ENCODE peak calls at places on chromosome 21, in ten cellular contexts. K is effector memory CD4-positive, alpha-beta T cell; Q is psoas muscle; V is left ventricle myocardium inferior; P is Karpas-422; N is mesenchymal stem cell; M is breast epithelium; Z is fibroblast of lung; F is CD8-positive, alpha-beta T cell; B is pancreas. W is an unnamed sample.

GRCh38 chr21:15054089-15054488 is 10.7 kb downstream of the NRIP1 start:
- DNase-seq in K (no peak), Q (no peak), V (no peak), P (no peak), N (no peak), M (no peak), Z (no peak), F (no peak), B (no peak), W (no peak)

GRCh38 chr21:31282095-31282709 is 61.9 kb downstream of the TIAM1 start:
- DNase-seq in K (no peak), Q (no peak), V (peak), P (no peak), N (peak), M (no peak), Z (peak), F (no peak), B (no peak), W (peak)

GRCh38 chr21:15010645-15011044 is 54.2 kb downstream of the NRIP1 start:
- DNase-seq in K (no peak), Q (no peak), V (no peak), P (no peak), N (peak), M (no peak), Z (peak), F (no peak), B (no peak), W (peak)

GRCh38 chr21:41410767-41411448 is 15.1 kb upstream of the MX1 start:
- DNase-seq in K (no peak), Q (no peak), V (no peak), P (no peak), N (no peak), M (no peak), Z (no peak), F (no peak), B (no peak), W (no peak)

GRCh38 chr21:24829397-24829796 is 777.9 kb downstream of the MRPL39 start:
- DNase-seq in K (no peak), Q (no peak), V (no peak), P (no peak), N (no peak), M (no peak), Z (no peak), F (no peak), B (no peak), W (no peak)

GRCh38 chr21:14737922-14738321 is 191.8 kb upstream of the SAMSN1 start:
- DNase-seq in K (peak), Q (no peak), V (no peak), P (peak), N (peak), M (no peak), Z (peak), F (peak), B (no peak), W (peak)

GRCh38 chr21:38810034-38810825 is 4.5 kb downstream of the ETS2 start:
- DNase-seq in K (no peak), Q (no peak), V (no peak), P (no peak), N (no peak), M (no peak), Z (no peak), F (no peak), B (no peak), W (no peak)

GRCh38 chr21:24424786-24425185 is 1182.5 kb downstream of the MRPL39 start:
- DNase-seq in K (no peak), Q (no peak), V (no peak), P (no peak), N (no peak), M (no peak), Z (no peak), F (no peak), B (no peak), W (no peak)

GRCh38 chr21:41121785-41122415 is 46.1 kb upstream of the BACE2 start:
- DNase-seq in K (no peak), Q (peak), V (peak), P (peak), N (no peak), M (peak), Z (peak), F (no peak), B (peak), W (peak)

GRCh38 chr21:38712076-38712475 is 93.7 kb upstream of the ETS2 start:
- DNase-seq in K (no peak), Q (no peak), V (no peak), P (peak), N (peak), M (no peak), Z (peak), F (no peak), B (no peak), W (peak)

GRCh38 chr21:36807421-36808004 is 108.6 kb downstream of the SIM2 start:
- DNase-seq in K (no peak), Q (no peak), V (no peak), P (no peak), N (no peak), M (no peak), Z (no peak), F (no peak), B (no peak), W (no peak)

GRCh38 chr21:37914211-37914900 is 1.9 kb downstream of the KCNJ6 start:
- DNase-seq in K (no peak), Q (no peak), V (no peak), P (no peak), N (peak), M (no peak), Z (peak), F (no peak), B (peak), W (peak)

GRCh38 chr21:41730399-41730798 is 36.5 kb downstream of the RIPK4 start:
- DNase-seq in K (no peak), Q (no peak), V (no peak), P (no peak), N (no peak), M (no peak), Z (no peak), F (no peak), B (no peak), W (no peak)

GRCh38 chr21:18951291-18952038 is 547.9 kb upstream of the TMPRSS15 start:
- DNase-seq in K (no peak), Q (no peak), V (no peak), P (peak), N (peak), M (no peak), Z (no peak), F (no peak), B (no peak), W (no peak)

GRCh38 chr21:37917612-37918011 is 1.4 kb upstream of the KCNJ6 start:
- DNase-seq in K (no peak), Q (no peak), V (no peak), P (no peak), N (peak), M (no peak), Z (peak), F (no peak), B (no peak), W (peak)

GRCh38 chr21:31999810-32000468 is 127.1 kb downstream of the HUNK start:
- DNase-seq in K (no peak), Q (no peak), V (no peak), P (no peak), N (no peak), M (no peak), Z (no peak), F (no peak), B (no peak), W (no peak)

GRCh38 chr21:31397515-31397926 is 53.5 kb upstream of the TIAM1 start:
- DNase-seq in K (no peak), Q (no peak), V (no peak), P (no peak), N (no peak), M (no peak), Z (no peak), F (no peak), B (no peak), W (no peak)

GRCh38 chr21:41761211-41762181 is 5.4 kb downstream of the RIPK4 start:
- DNase-seq in K (no peak), Q (peak), V (peak), P (no peak), N (no peak), M (no peak), Z (no peak), F (no peak), B (no peak), W (no peak)

GRCh38 chr21:46581780-46582307 is 23.0 kb downstream of the S100B start:
- DNase-seq in K (no peak), Q (no peak), V (no peak), P (no peak), N (no peak), M (no peak), Z (no peak), F (no peak), B (no peak), W (no peak)

GRCh38 chr21:38774152-38774551 is 31.6 kb upstream of the ETS2 start:
- DNase-seq in K (no peak), Q (no peak), V (no peak), P (no peak), N (no peak), M (no peak), Z (peak), F (no peak), B (no peak), W (peak)

GRCh38 chr21:15442743-15443142 is 287.0 kb upstream of the USP25 start:
- DNase-seq in K (no peak), Q (no peak), V (no peak), P (no peak), N (peak), M (no peak), Z (no peak), F (no peak), B (no peak), W (no peak)

GRCh38 chr21:31875424-31876097 is 2.7 kb downstream of the HUNK start:
- DNase-seq in K (no peak), Q (no peak), V (no peak), P (peak), N (no peak), M (no peak), Z (no peak), F (no peak), B (no peak), W (no peak)

GRCh38 chr21:39114871-39115658 is 68.2 kb downstream of the PSMG1 start:
- DNase-seq in K (no peak), Q (no peak), V (no peak), P (no peak), N (peak), M (peak), Z (peak), F (no peak), B (no peak), W (peak)

GRCh38 chr21:36297938-36298572 is 21.9 kb upstream of the MORC3 start:
- DNase-seq in K (peak), Q (peak), V (no peak), P (peak), N (peak), M (peak), Z (no peak), F (peak), B (no peak), W (no peak)

GRCh38 chr21:31180256-31181088 is 142.2 kb upstream of the KRTAP19-8 start:
- DNase-seq in K (no peak), Q (no peak), V (no peak), P (peak), N (peak), M (no peak), Z (peak), F (no peak), B (no peak), W (peak)

GRCh38 chr21:38957575-38958340 is 152.0 kb downstream of the ETS2 start:
- DNase-seq in K (no peak), Q (no peak), V (no peak), P (no peak), N (no peak), M (no peak), Z (no peak), F (no peak), B (no peak), W (no peak)

GRCh38 chr21:38769253-38769780 is 36.4 kb upstream of the ETS2 start:
- DNase-seq in K (no peak), Q (no peak), V (no peak), P (no peak), N (peak), M (no peak), Z (peak), F (no peak), B (no peak), W (peak)

GRCh38 chr21:38171723-38172344 is 85.0 kb upstream of the KCNJ15 start:
- DNase-seq in K (no peak), Q (no peak), V (no peak), P (no peak), N (peak), M (no peak), Z (peak), F (no peak), B (no peak), W (peak)

GRCh38 chr21:19998450-19998849 is 999.8 kb upstream of the NCAM2 start:
- DNase-seq in K (no peak), Q (no peak), V (no peak), P (no peak), N (no peak), M (no peak), Z (no peak), F (no peak), B (no peak), W (no peak)

GRCh38 chr21:38819719-38820147 is 14.0 kb downstream of the ETS2 start:
- DNase-seq in K (no peak), Q (no peak), V (no peak), P (no peak), N (peak), M (peak), Z (peak), F (no peak), B (no peak), W (peak)

GRCh38 chr21:38263493-38263892 is 6.7 kb downstream of the KCNJ15 start:
- DNase-seq in K (no peak), Q (no peak), V (no peak), P (no peak), N (no peak), M (no peak), Z (peak), F (no peak), B (no peak), W (peak)

GRCh38 chr21:17903029-17903806 is 84.1 kb upstream of the C21orf91 start:
- DNase-seq in K (no peak), Q (no peak), V (no peak), P (peak), N (peak), M (no peak), Z (peak), F (no peak), B (no peak), W (no peak)

GRCh38 chr21:36914244-36915013 is 52.0 kb downstream of the HLCS start:
- DNase-seq in K (no peak), Q (no peak), V (no peak), P (no peak), N (no peak), M (no peak), Z (no peak), F (no peak), B (no peak), W (no peak)

GRCh38 chr21:37168666-37169065 is 95.6 kb downstream of the TTC3 start:
- DNase-seq in K (no peak), Q (peak), V (no peak), P (no peak), N (no peak), M (no peak), Z (no peak), F (no peak), B (no peak), W (no peak)

GRCh38 chr21:21158376-21158918 is 160.2 kb downstream of the NCAM2 start:
- DNase-seq in K (no peak), Q (no peak), V (no peak), P (no peak), N (no peak), M (no peak), Z (no peak), F (no peak), B (no peak), W (no peak)

GRCh38 chr21:36710729-36711048 is 11.8 kb downstream of the SIM2 start:
- DNase-seq in K (no peak), Q (no peak), V (no peak), P (no peak), N (no peak), M (no peak), Z (no peak), F (no peak), B (no peak), W (no peak)

GRCh38 chr21:42806489-42807140 is 72.7 kb downstream of the WDR4 start:
- DNase-seq in K (no peak), Q (no peak), V (no peak), P (no peak), N (no peak), M (peak), Z (no peak), F (no peak), B (no peak), W (no peak)
- H3K27ac ChIP-seq in K (no peak), Q (no peak), V (peak), P (no peak), N (no peak), M (no peak), Z (no peak), F (no peak), B (no peak), W (no peak)

GRCh38 chr21:26842976-26843911 is 2.0 kb downstream of the ADAMTS1 start:
- DNase-seq in K (no peak), Q (peak), V (peak), P (no peak), N (peak), M (peak), Z (peak), F (no peak), B (peak), W (peak)

GRCh38 chr21:26843912-26844257 is 1.3 kb downstream of the ADAMTS1 start:
- DNase-seq in K (no peak), Q (no peak), V (no peak), P (no peak), N (peak), M (no peak), Z (peak), F (no peak), B (no peak), W (peak)

GRCh38 chr21:26842300-26842699 is 2.9 kb downstream of the ADAMTS1 start:
- DNase-seq in K (no peak), Q (no peak), V (no peak), P (no peak), N (peak), M (no peak), Z (peak), F (no peak), B (no peak), W (peak)

GRCh38 chr21:26840206-26840605 is 5.0 kb downstream of the ADAMTS1 start:
- DNase-seq in K (no peak), Q (no peak), V (no peak), P (no peak), N (no peak), M (no peak), Z (peak), F (no peak), B (no peak), W (no peak)

GRCh38 chr21:26840912-26841311 is 4.3 kb downstream of the ADAMTS1 start:
- DNase-seq in K (no peak), Q (peak), V (peak), P (no peak), N (peak), M (peak), Z (peak), F (no peak), B (no peak), W (peak)
- H3K4me3 ChIP-seq in K (no peak), Q (peak), V (peak), P (no peak), N (no peak), M (peak), Z (peak), F (no peak), B (no peak), W (no peak)

GRCh38 chr21:26801524-26801923 is 43.7 kb downstream of the ADAMTS1 start:
- DNase-seq in K (no peak), Q (no peak), V (no peak), P (no peak), N (peak), M (no peak), Z (peak), F (no peak), B (no peak), W (peak)
- H3K27ac ChIP-seq in K (no peak), Q (peak), V (peak), P (no peak), N (no peak), M (peak), Z (peak), F (no peak), B (peak), W (peak)

GRCh38 chr21:45562965-45563364 is 20.7 kb upstream of the SLC19A1 start:
- DNase-seq in K (no peak), Q (no peak), V (no peak), P (no peak), N (peak), M (no peak), Z (no peak), F (no peak), B (no peak), W (no peak)

GRCh38 chr21:45559216-45560105 is 17.2 kb upstream of the SLC19A1 start:
- DNase-seq in K (no peak), Q (peak), V (peak), P (no peak), N (no peak), M (no peak), Z (no peak), F (no peak), B (peak), W (no peak)

GRCh38 chr21:45558044-45558721 is 15.9 kb upstream of the SLC19A1 start:
- DNase-seq in K (no peak), Q (peak), V (peak), P (no peak), N (no peak), M (no peak), Z (no peak), F (no peak), B (peak), W (no peak)

GRCh38 chr21:45560106-45561021 is 18.1 kb upstream of the SLC19A1 start:
- DNase-seq in K (no peak), Q (no peak), V (peak), P (no peak), N (no peak), M (no peak), Z (no peak), F (no peak), B (peak), W (no peak)

DNA sequence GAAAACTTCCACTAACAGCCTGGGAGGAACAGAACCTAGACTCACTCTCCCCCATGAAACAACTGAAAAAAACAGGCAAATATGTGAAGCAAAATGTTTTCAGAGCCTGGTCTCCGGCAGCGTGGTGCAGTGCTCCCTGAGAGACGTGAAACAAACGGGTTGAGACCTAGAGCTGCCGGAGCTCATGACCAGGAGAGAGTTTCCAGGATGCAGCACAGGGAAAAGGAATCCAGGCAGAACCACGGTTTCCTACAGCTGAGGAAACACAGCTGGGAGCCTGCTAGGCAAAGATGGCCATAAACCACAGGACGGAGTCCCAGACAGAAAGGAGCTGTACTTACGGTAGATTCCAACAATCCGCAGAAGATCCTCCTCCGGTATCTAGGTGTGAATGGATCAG is 20.2 kb upstream of the SLC19A1 start:
- DNase-seq in K (no peak), Q (no peak), V (no peak), P (no peak), N (peak), M (no peak), Z (no peak), F (no peak), B (no peak), W (no peak)
- H3K4me3 ChIP-seq in K (no peak), Q (no peak), V (no peak), P (no peak), N (no peak), M (no peak), Z (no peak), F (no peak), B (no peak), W (no peak)

DNA sequence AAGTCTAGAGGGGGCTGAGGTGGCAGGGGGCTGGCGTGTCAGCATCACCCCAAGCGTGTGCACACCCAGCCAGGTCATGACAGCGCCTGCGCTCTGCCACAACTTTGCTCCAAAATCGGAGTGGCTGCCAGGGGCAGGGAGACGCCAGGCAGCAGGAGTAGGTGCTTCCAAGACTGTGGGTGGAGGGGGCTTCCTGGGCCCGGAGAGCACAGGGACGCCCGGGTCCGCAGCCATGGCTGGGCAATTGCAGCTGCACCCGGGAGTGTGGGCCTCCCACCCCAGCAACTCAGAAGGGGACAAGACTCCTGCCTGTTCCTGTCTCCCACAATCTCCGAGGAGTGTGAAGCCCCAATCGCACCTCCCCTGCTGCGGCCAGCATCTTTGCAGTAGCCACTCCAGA is 53.1 kb upstream of the CYYR1 start:
- DNase-seq in K (no peak), Q (peak), V (no peak), P (no peak), N (no peak), M (no peak), Z (no peak), F (no peak), B (no peak), W (no peak)
- H3K27ac ChIP-seq in K (no peak), Q (no peak), V (no peak), P (no peak), N (no peak), M (no peak), Z (no peak), F (no peak), B (no peak), W (no peak)

GRCh38 chr21:33293811-33294216 is 27.6 kb downstream of the IL10RB start:
- DNase-seq in K (no peak), Q (no peak), V (no peak), P (no peak), N (no peak), M (no peak), Z (no peak), F (no peak), B (no peak), W (no peak)
- H3K4me3 ChIP-seq in K (no peak), Q (no peak), V (no peak), P (no peak), N (no peak), M (no peak), Z (no peak), F (no peak), B (no peak), W (no peak)

GRCh38 chr21:44298301-44298700 is 1.6 kb upstream of the PFKL start:
- DNase-seq in K (no peak), Q (no peak), V (no peak), P (no peak), N (no peak), M (no peak), Z (no peak), F (no peak), B (no peak), W (no peak)
- H3K27ac ChIP-seq in K (peak), Q (no peak), V (peak), P (no peak), N (no peak), M (no peak), Z (no peak), F (no peak), B (no peak), W (no peak)

GRCh38 chr21:29301703-29302102 is 3.0 kb downstream of the BACH1 start:
- DNase-seq in K (no peak), Q (no peak), V (no peak), P (no peak), N (no peak), M (no peak), Z (no peak), F (no peak), B (no peak), W (no peak)
- H3K4me3 ChIP-seq in K (no peak), Q (peak), V (peak), P (peak), N (no peak), M (peak), Z (peak), F (no peak), B (peak), W (peak)